ENCODE peak calls at places on chromosome 4, in six cellular contexts. H is T-helper 17 cell, R is left ventricle myocardium superior, G is choroid plexus epithelial cell, W is fibroblast of mammary gland, T is cardiac muscle cell. M is an unnamed sample.

GRCh38 chr4:101667348-101667747 is 123.2 kb upstream of the BANK1 start:
- DNase-seq in H (no peak), R (no peak), G (no peak), W (peak; percentile 76), T (no peak), M (no peak)

GRCh38 chr4:38865445-38865844 is 2.2 kb upstream of the FAM114A1 start:
- DNase-seq in H (no peak), R (no peak), G (no peak), W (no peak), T (no peak), M (no peak)

GRCh38 chr4:133588306-133588705 is 439.2 kb downstream of the PCDH10 start:
- DNase-seq in H (no peak), R (no peak), G (no peak), W (no peak), T (no peak), M (no peak)

GRCh38 chr4:76896731-76897521 is 1.0 kb downstream of the SOWAHB start:
- DNase-seq in H (peak; percentile 31), R (peak; percentile 35), G (peak; percentile 23), W (no peak), T (peak; percentile 59), M (peak; percentile 24)

GRCh38 chr4:111454961-111455360 is 690.3 kb upstream of the FAM241A start:
- DNase-seq in H (no peak), R (no peak), G (peak; percentile 3), W (no peak), T (no peak), M (no peak)

GRCh38 chr4:88275516-88275915 is 8.8 kb downstream of the PPM1K start:
- DNase-seq in H (no peak), R (no peak), G (peak; percentile 25), W (peak; percentile 30), T (no peak), M (no peak)

GRCh38 chr4:80365928-80366327 is 30.4 kb downstream of the CFAP299 start:
- DNase-seq in H (no peak), R (no peak), G (peak; percentile 76), W (peak; percentile 73), T (peak; percentile 66), M (peak; percentile 54)

GRCh38 chr4:23986270-23986669 is 96.4 kb upstream of the PPARGC1A start:
- DNase-seq in H (no peak), R (no peak), G (no peak), W (no peak), T (peak; percentile 11), M (no peak)

GRCh38 chr4:83221897-83222441 is 62.6 kb downstream of the COQ2 start:
- DNase-seq in H (no peak), R (no peak), G (no peak), W (no peak), T (no peak), M (no peak)

M was measured in T-helper 1 cell.